ENCODE peak calls at places on chromosome 18, in six cellular contexts. P is left cardiac atrium; A is NCI-H460; E is WTC11; I is small intestine; V is central memory CD4-positive, alpha-beta T cell. C is an unnamed sample.

GRCh38 chr18:67731853-67732252 is 215.3 kb upstream of the DSEL start:
- DNase-seq in P (no peak), E (no peak), I (no peak), V (no peak), A (no peak), C (no peak)

GRCh38 chr18:45871655-45872054 is 46.2 kb downstream of the SIGLEC15 start:
- DNase-seq in V (no peak), I (no peak), P (no peak), E (no peak), A (no peak), C (no peak)

GRCh38 chr18:58438161-58438983 is 190.5 kb downstream of the ALPK2 start:
- DNase-seq in E (no peak), V (peak), I (peak), P (no peak), A (no peak), C (no peak)

GRCh38 chr18:10032331-10032979 is 118.6 kb downstream of the VAPA start:
- DNase-seq in E (peak), A (no peak), P (peak), I (no peak), V (no peak), C (peak)

GRCh38 chr18:53422896-53423295 is 801.6 kb downstream of the MBD2 start:
- DNase-seq in P (no peak), A (no peak), E (no peak), V (no peak), I (no peak), C (no peak)

GRCh38 chr18:77046409-77046808 is 86.2 kb downstream of the MBP start:
- DNase-seq in E (no peak), A (no peak), V (no peak), P (no peak), I (no peak), C (no peak)

GRCh38 chr18:43578636-43579203 is 301.4 kb upstream of the SYT4 start:
- DNase-seq in E (no peak), A (no peak), P (no peak), I (no peak), V (no peak), C (no peak)

GRCh38 chr18:78769502-78770113 is 210.0 kb upstream of the SALL3 start:
- DNase-seq in V (no peak), I (no peak), P (no peak), E (no peak), A (no peak), C (no peak)

GRCh38 chr18:75210274-75211001 is at the start of gene TSHZ1:
- DNase-seq in I (peak), E (no peak), A (peak), V (peak), P (no peak), C (peak)

GRCh38 chr18:71485578-71485977 is 1058.6 kb downstream of the CBLN2 start:
- DNase-seq in V (no peak), E (no peak), I (no peak), A (peak), P (no peak), C (no peak)

GRCh38 chr18:41466436-41467160 is 488.4 kb upstream of the PIK3C3 start:
- DNase-seq in V (no peak), P (no peak), E (no peak), I (no peak), A (no peak), C (no peak)

GRCh38 chr18:27843783-27844415 is 333.0 kb downstream of the CDH2 start:
- DNase-seq in P (no peak), A (no peak), I (no peak), E (no peak), V (no peak), C (no peak)

GRCh38 chr18:9405130-9405529 is 70.2 kb upstream of the RALBP1 start:
- DNase-seq in I (no peak), P (no peak), E (no peak), A (no peak), V (no peak), C (no peak)

GRCh38 chr18:24396082-24396623 is 1.5 kb downstream of the OSBPL1A start:
- DNase-seq in P (no peak), I (no peak), V (no peak), E (no peak), A (no peak), C (no peak)